ENCODE peak calls at places on chromosomes 3 and 15, in seven cellular contexts. U is neural progenitor cell; M is iPS DF 6.9; S is neuronal stem cell; I is transverse colon; R is mammary epithelial cell; A is CD8-positive, alpha-beta T cell. D is an unnamed sample.

GRCh38 chr15:37485056-37485455 is 384.7 kb upstream of the MEIS2 start:
- DNase-seq in U (no peak), M (no peak), S (no peak), I (no peak), R (no peak), A (no peak), D (no peak)

GRCh38 chr3:185422677-185423076 is 59.7 kb downstream of the MAP3K13 start:
- DNase-seq in U (no peak), M (no peak), S (no peak), I (peak; percentile 60), R (no peak), A (no peak), D (no peak)

GRCh38 chr3:59559721-59560514 is 510.1 kb upstream of the CFAP20DC start:
- DNase-seq in U (peak; percentile 25), M (no peak), S (no peak), I (no peak), R (peak; percentile 99), A (no peak), D (peak; percentile 98)

GRCh38 chr3:14424711-14425573 is 22.5 kb downstream of the SLC6A6 start:
- DNase-seq in U (no peak), M (no peak), S (no peak), I (peak; percentile 45), R (no peak), A (peak; percentile 67), D (no peak)

GRCh38 chr3:150544040-150544439 is 2.3 kb downstream of the SERP1 start:
- DNase-seq in U (no peak), M (no peak), S (no peak), I (no peak), R (peak; percentile 78), A (no peak), D (peak; percentile 64)

GRCh38 chr3:186107148-186108105 is 1.5 kb downstream of the ETV5 start:
- DNase-seq in U (peak; percentile 93), M (no peak), S (peak; percentile 86), I (peak; percentile 51), R (peak; percentile 69), A (peak; percentile 61), D (peak; percentile 54)

GRCh38 chr15:35000511-35000910 is 12.4 kb upstream of the ZNF770 start:
- DNase-seq in U (no peak), M (no peak), S (no peak), I (no peak), R (peak; percentile 98), A (no peak), D (peak; percentile 99)

GRCh38 chr15:69818529-69818928 is 279.2 kb downstream of the TLE3 start:
- DNase-seq in U (no peak), M (no peak), S (no peak), I (no peak), R (no peak), A (no peak), D (no peak)

GRCh38 chr3:126035362-126036050 is 48.4 kb downstream of the SLC41A3 start:
- DNase-seq in U (no peak), M (no peak), S (no peak), I (no peak), R (no peak), A (no peak), D (no peak)

GRCh38 chr3:38137615-38138346 is 680 bp upstream of the MYD88 start:
- DNase-seq in U (peak; percentile 58), M (no peak), S (peak; percentile 21), I (peak; percentile 37), R (no peak), A (peak; percentile 36), D (no peak)

GRCh38 chr3:56800373-56801150 is 1.2 kb downstream of the ARHGEF3 start:
- DNase-seq in U (no peak), M (no peak), S (no peak), I (peak; percentile 45), R (peak; percentile 80), A (peak; percentile 80), D (peak; percentile 67)

GRCh38 chr3:177126015-177126773 is 71.1 kb downstream of the TBL1XR1 start:
- DNase-seq in U (no peak), M (no peak), S (no peak), I (no peak), R (peak; percentile 90), A (no peak), D (peak; percentile 50)

GRCh38 chr15:41230650-41231533 is at the start of the genes CHP1 and EXD1:
- DNase-seq in U (peak; percentile 98), M (peak; percentile 95), S (peak; percentile 93), I (peak; percentile 99), R (peak; percentile 97), A (peak; percentile 93), D (peak; percentile 96)

GRCh38 chr3:141625506-141625905 is 112.6 kb upstream of the RNF7 start:
- DNase-seq in U (no peak), M (no peak), S (no peak), I (no peak), R (peak; percentile 44), A (no peak), D (no peak)

GRCh38 chr15:51100785-51101489 is 6.2 kb upstream of the TNFAIP8L3 start:
- DNase-seq in U (no peak), M (no peak), S (no peak), I (no peak), R (no peak), A (no peak), D (no peak)

GRCh38 chr15:77107531-77108355 is 36.8 kb upstream of the TSPAN3 start:
- DNase-seq in U (peak; percentile 83), M (no peak), S (peak; percentile 53), I (peak; percentile 62), R (no peak), A (peak; percentile 24), D (no peak)

GRCh38 chr15:64152507-64153387 is 1.2 kb downstream of the SNX22 start:
- DNase-seq in U (no peak), M (no peak), S (no peak), I (peak; percentile 23), R (no peak), A (no peak), D (no peak)

GRCh38 chr3:57787867-57788623 is 31.9 kb downstream of the SLMAP start:
- DNase-seq in U (no peak), M (no peak), S (no peak), I (no peak), R (peak; percentile 37), A (no peak), D (peak; percentile 23)

GRCh38 chr15:95557226-95558046 is 773.1 kb upstream of the NR2F2 start:
- DNase-seq in U (no peak), M (no peak), S (no peak), I (no peak), R (peak; percentile 90), A (no peak), D (peak; percentile 84)

GRCh38 chr15:76235186-76235826 is 76.0 kb downstream of the ETFA start:
- DNase-seq in U (peak; percentile 33), M (no peak), S (no peak), I (no peak), R (peak; percentile 19), A (no peak), D (peak; percentile 43)

GRCh38 chr3:119279101-119279554 is 15.1 kb upstream of the ARHGAP31 start:
- DNase-seq in U (peak; percentile 63), M (no peak), S (peak; percentile 56), I (peak; percentile 28), R (no peak), A (no peak), D (no peak)

GRCh38 chr15:33789141-33789540 is 179.2 kb upstream of the CHRM5 start:
- DNase-seq in U (peak; percentile 28), M (no peak), S (no peak), I (no peak), R (no peak), A (no peak), D (no peak)

GRCh38 chr3:172309059-172309458 is 139.2 kb downstream of the GHSR start:
- DNase-seq in U (no peak), M (no peak), S (no peak), I (no peak), R (no peak), A (no peak), D (no peak)

GRCh38 chr15:57591822-57592367 is at the start of gene MYZAP:
- DNase-seq in U (peak; percentile 76), M (no peak), S (peak; percentile 36), I (peak; percentile 82), R (no peak), A (no peak), D (no peak)

GRCh38 chr3:46065294-46065705 is 38.0 kb upstream of the XCR1 start:
- DNase-seq in U (no peak), M (no peak), S (no peak), I (peak; percentile 57), R (peak; percentile 87), A (peak; percentile 91), D (peak; percentile 44)

GRCh38 chr3:37671000-37671483 is 190.6 kb upstream of the CTDSPL start:
- DNase-seq in U (peak; percentile 14), M (no peak), S (no peak), I (no peak), R (no peak), A (no peak), D (no peak)

GRCh38 chr3:41293169-41293681 is 93.9 kb downstream of the CTNNB1 start:
- DNase-seq in U (no peak), M (no peak), S (no peak), I (no peak), R (no peak), A (no peak), D (no peak)

GRCh38 chr3:41290736-41291135 is 91.4 kb downstream of the CTNNB1 start:
- DNase-seq in U (no peak), M (no peak), S (no peak), I (no peak), R (no peak), A (no peak), D (no peak)

GRCh38 chr3:41288785-41289184 is 89.5 kb downstream of the CTNNB1 start:
- DNase-seq in U (no peak), M (no peak), S (no peak), I (no peak), R (no peak), A (no peak), D (no peak)

GRCh38 chr3:41286305-41286704 is 87.0 kb downstream of the CTNNB1 start:
- DNase-seq in U (no peak), M (no peak), S (no peak), I (no peak), R (no peak), A (no peak), D (no peak)

GRCh38 chr3:41290306-41290705 is 91.0 kb downstream of the CTNNB1 start:
- DNase-seq in U (no peak), M (no peak), S (no peak), I (no peak), R (no peak), A (no peak), D (no peak)
- H3K4me1 ChIP-seq in U (peaks cover 3% of the 10 kb centered on the region), M (peaks cover 3% of the 10 kb centered on the region), S (no peaks in the 10 kb centered on the region), I (no peaks in the 10 kb centered on the region), R (no peaks in the 10 kb centered on the region), A (no peaks in the 10 kb centered on the region), D (no peaks in the 10 kb centered on the region)

GRCh38 chr3:9141903-9142302 is 107.5 kb downstream of the SRGAP3 start:
- DNase-seq in U (no peak), M (no peak), S (no peak), I (no peak), R (peak; percentile 40), A (no peak), D (peak; percentile 79)
- H3K27ac ChIP-seq in U (no peak overlapping the region), M (no peak overlapping the region), S (no peak overlapping the region), I (no peak overlapping the region), R (no peak overlapping the region), A (no peak overlapping the region), D (no peak overlapping the region)

GRCh38 chr15:88623632-88624031 is 2.5 kb downstream of the AEN start:
- DNase-seq in U (no peak), M (no peak), S (no peak), I (no peak), R (no peak), A (no peak), D (no peak)
- H3K4me1 ChIP-seq in U (peaks cover 25% of the 10 kb centered on the region), M (no peaks in the 10 kb centered on the region), S (peaks cover 16% of the 10 kb centered on the region), I (peaks cover 50% of the 10 kb centered on the region), R (peaks cover 47% of the 10 kb centered on the region), A (peaks cover 65% of the 10 kb centered on the region), D (peaks cover 5% of the 10 kb centered on the region)

GRCh38 chr3:42072583-42072924 is 18.6 kb upstream of the TRAK1 start:
- DNase-seq in U (no peak), M (no peak), S (no peak), I (no peak), R (no peak), A (no peak), D (no peak)
- H3K27ac ChIP-seq in U (peak overlapping the region; percentile 56), M (no peak overlapping the region), S (no peak overlapping the region), I (peak overlapping the region; percentile 75), R (no peak overlapping the region), A (no peak overlapping the region), D (no peak overlapping the region)